ENCODE peak calls at places on chromosomes 2 and 18, in four cellular contexts. G, K, H and N are unnamed samples.

GRCh38 chr2:176997074-176997791 is 215.4 kb upstream of the HNRNPA3 start:
- DNase-seq in G (no peak), K (peak), H (no peak), N (no peak)

GRCh38 chr2:238854246-238854645 is 6.4 kb downstream of the TWIST2 start:
- DNase-seq in G (no peak), H (no peak), K (no peak), N (no peak)

GRCh38 chr2:112706170-112706664 is 14.6 kb upstream of the NT5DC4 start:
- DNase-seq in H (no peak), K (peak), G (no peak), N (peak)

GRCh38 chr2:19435815-19436214 is 77.4 kb upstream of the OSR1 start:
- DNase-seq in G (no peak), H (no peak), K (no peak), N (peak)

GRCh38 chr2:172734711-172735645 is 667 bp upstream of the RAPGEF4 start:
- DNase-seq in G (no peak), K (no peak), H (no peak), N (peak)

GRCh38 chr18:46481048-46481846 is 175.8 kb downstream of the LOXHD1 start:
- DNase-seq in H (no peak), K (peak), G (peak), N (peak)

GRCh38 chr2:122237506-122237905 is 482.1 kb downstream of the TSN start:
- DNase-seq in K (no peak), H (no peak), G (no peak), N (no peak)

GRCh38 chr2:86234573-86235131 is 35.4 kb downstream of the MRPL35 start:
- DNase-seq in G (no peak), K (no peak), H (no peak), N (no peak)

GRCh38 chr2:159285929-159286708 is at the start of gene WDSUB1:
- DNase-seq in G (peak), K (peak), H (no peak), N (peak)

GRCh38 chr2:61993422-61994024 is 88.0 kb downstream of the COMMD1 start:
- DNase-seq in H (no peak), K (peak), G (no peak), N (peak)

GRCh38 chr2:219542931-219543595 is 546 bp downstream of the CHPF start:
- DNase-seq in K (peak), H (no peak), G (no peak), N (peak)

GRCh38 chr2:9191044-9191481 is 15.5 kb upstream of the ASAP2 start:
- DNase-seq in H (no peak), K (peak), G (peak), N (peak)

GRCh38 chr2:101827246-101827645 is 129.7 kb downstream of the MAP4K4 start:
- DNase-seq in H (no peak), G (no peak), K (peak), N (peak)

GRCh38 chr2:74425523-74425922 is 4.0 kb downstream of the WDR54 start:
- DNase-seq in H (no peak), K (no peak), G (no peak), N (no peak)

GRCh38 chr2:216363221-216363620 is 9.1 kb downstream of the MARCHF4 start:
- DNase-seq in K (no peak), G (no peak), H (no peak), N (no peak)

GRCh38 chr18:2897448-2898052 is 50.7 kb downstream of the EMILIN2 start:
- DNase-seq in G (no peak), H (no peak), K (no peak), N (no peak)

GRCh38 chr2:149080964-149081363 is 42.5 kb downstream of the LYPD6B start:
- DNase-seq in H (no peak), K (no peak), G (peak), N (peak)

GRCh38 chr2:212667751-212668316 is 129.2 kb upstream of the ERBB4 start:
- DNase-seq in H (no peak), G (no peak), K (no peak), N (no peak)
- H3K56ac ChIP-seq in H (no peak), G (no peak), K (no peak), N (no peak)

GRCh38 chr2:190860985-190861721 is 19.5 kb upstream of the GLS start:
- DNase-seq in K (peak), H (peak), G (peak), N (peak)

GRCh38 chr2:190858817-190859216 is 21.8 kb upstream of the GLS start:
- DNase-seq in G (no peak), K (peak), H (no peak), N (no peak)

GRCh38 chr2:190856985-190857384 is 23.6 kb upstream of the GLS start:
- DNase-seq in H (no peak), K (no peak), G (no peak), N (no peak)

GRCh38 chr2:190862067-190862466 is 18.6 kb upstream of the GLS start:
- DNase-seq in H (no peak), K (no peak), G (no peak), N (no peak)

DNA sequence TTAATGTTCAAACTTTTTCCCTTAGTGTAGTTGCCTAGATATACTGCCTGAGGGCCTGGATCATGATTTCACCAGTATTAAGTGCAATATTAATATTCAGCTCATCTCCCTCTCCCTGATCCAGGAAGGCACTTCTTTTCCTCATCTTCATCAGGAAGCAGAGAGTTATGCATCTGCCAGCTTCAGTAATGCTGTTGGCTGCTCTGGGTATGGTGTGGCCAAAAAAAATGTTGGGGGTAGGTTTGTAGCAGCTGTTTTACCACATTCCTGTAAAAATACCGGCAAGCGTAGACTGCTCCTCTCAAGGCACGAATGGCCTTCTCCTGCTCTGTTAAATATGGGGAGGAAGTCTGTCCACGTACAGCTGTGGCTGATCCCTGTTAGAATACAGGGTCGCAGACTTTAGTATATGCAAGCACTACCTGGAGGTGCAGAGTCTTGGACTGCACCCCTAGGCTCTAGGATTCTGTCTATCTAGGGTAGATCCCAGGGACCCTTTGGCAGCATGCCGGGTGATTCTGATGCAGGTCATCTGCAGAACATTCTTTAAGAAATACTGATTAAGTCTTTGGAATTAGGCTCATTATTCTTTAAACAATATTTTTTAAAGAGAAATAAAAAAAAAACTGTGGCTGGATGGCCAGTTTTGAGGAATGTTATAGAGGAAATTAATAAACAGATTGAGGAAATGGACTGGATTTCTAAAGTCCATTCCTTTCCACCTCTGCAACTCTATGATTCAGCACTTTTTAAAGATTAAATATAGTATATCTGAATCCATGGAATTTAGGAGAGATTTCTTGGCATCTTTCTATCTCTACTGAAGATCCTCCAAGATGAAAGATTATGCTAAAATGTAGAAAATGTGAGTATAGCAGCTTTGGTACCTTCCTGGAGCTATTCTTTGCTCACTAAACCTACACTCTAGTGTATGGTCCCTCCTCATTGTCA is 21.0 kb upstream of the GLS start:
- DNase-seq in K (peak), G (no peak), H (no peak), N (peak)
- H3K4me2 ChIP-seq in K (peak), G (peak), H (peak), N (no peak)

GRCh38 chr18:76459312-76459686 is 35.7 kb downstream of the ZNF516 start:
- DNase-seq in G (no peak), H (no peak), K (no peak), N (no peak)

GRCh38 chr18:76461692-76462325 is 33.2 kb downstream of the ZNF516 start:
- DNase-seq in H (no peak), G (no peak), K (no peak), N (no peak)

GRCh38 chr18:76461148-76461547 is 33.9 kb downstream of the ZNF516 start:
- DNase-seq in G (no peak), K (no peak), H (no peak), N (no peak)

GRCh38 chr18:76459687-76460350 is 35.2 kb downstream of the ZNF516 start:
- DNase-seq in G (peak), K (peak), H (no peak), N (peak)

GRCh38 chr18:76460482-76460881 is 34.6 kb downstream of the ZNF516 start:
- DNase-seq in G (no peak), H (no peak), K (peak), N (no peak)
- H3K56ac ChIP-seq in G (no peak), H (no peak), K (peak), N (no peak)

GRCh38 chr18:77547757-77548156 is 298.1 kb downstream of the GALR1 start:
- DNase-seq in H (no peak), K (no peak), G (no peak), N (no peak)
- H3K4me2 ChIP-seq in H (no peak), K (no peak), G (no peak), N (no peak)

GRCh38 chr2:10439185-10439879 is 8.8 kb downstream of the ODC1 start:
- DNase-seq in K (no peak), H (no peak), G (no peak), N (no peak)

GRCh38 chr2:10438688-10439087 is 9.4 kb downstream of the ODC1 start:
- DNase-seq in H (no peak), G (no peak), K (no peak), N (no peak)

GRCh38 chr2:10440736-10441135 is 7.4 kb downstream of the ODC1 start:
- DNase-seq in K (no peak), H (no peak), G (no peak), N (no peak)

GRCh38 chr2:10441966-10442365 is 6.2 kb downstream of the ODC1 start:
- DNase-seq in H (no peak), K (no peak), G (no peak), N (no peak)

GRCh38 chr2:10439971-10440370 is 8.2 kb downstream of the ODC1 start:
- DNase-seq in G (no peak), K (no peak), H (no peak), N (no peak)
- H3K56ac ChIP-seq in G (no peak), K (no peak), H (no peak), N (no peak)

GRCh38 chr2:100244881-100245605 is 77.3 kb downstream of the LONRF2 start:
- DNase-seq in H (no peak), G (no peak), K (peak), N (no peak)
- H3K4me2 ChIP-seq in H (no peak), G (no peak), K (no peak), N (no peak)